ENCODE peak calls at places on chromosomes 13 and 19, in six cellular contexts. Y, J, T, P, B and H are unnamed samples.

GRCh38 chr19:46265217-46265828 is 31.5 kb upstream of the HIF3A start:
- DNase-seq in Y (no peak), J (peak; percentile 55), T (peak; percentile 55), P (peak; percentile 84), B (peak; percentile 71), H (peak; percentile 55)

GRCh38 chr19:17202249-17202648 is 12.9 kb upstream of the USE1 start:
- DNase-seq in Y (no peak), J (no peak), T (no peak), P (no peak), B (no peak), H (no peak)

GRCh38 chr19:18541258-18541991 is 1.9 kb downstream of the FKBP8 start:
- DNase-seq in Y (no peak), J (no peak), T (peak; percentile 9), P (no peak), B (no peak), H (peak; percentile 12)

GRCh38 chr13:33487575-33488243 is 202.2 kb upstream of the STARD13 start:
- DNase-seq in Y (no peak), J (no peak), T (no peak), P (peak; percentile 26), B (no peak), H (no peak)

GRCh38 chr13:99892866-99893504 is 78.6 kb downstream of the ZIC5 start:
- DNase-seq in Y (no peak), J (no peak), T (no peak), P (no peak), B (no peak), H (no peak)

GRCh38 chr13:27919299-27919933 is 384 bp upstream of the PDX1 start:
- DNase-seq in Y (no peak), J (no peak), T (no peak), P (no peak), B (no peak), H (no peak)

GRCh38 chr19:4368128-4368820 is 24.9 kb downstream of the MPND start:
- DNase-seq in Y (no peak), J (no peak), T (no peak), P (no peak), B (peak; percentile 49), H (no peak)

GRCh38 chr13:99085139-99085845 is 107.4 kb upstream of the DOCK9 start:
- DNase-seq in Y (no peak), J (no peak), T (peak; percentile 23), P (peak; percentile 37), B (peak; percentile 27), H (no peak)

GRCh38 chr19:6343462-6343861 is 10.1 kb upstream of the ACER1 start:
- DNase-seq in Y (no peak), J (no peak), T (no peak), P (no peak), B (no peak), H (no peak)

GRCh38 chr13:93318538-93318937 is 91.9 kb downstream of the GPC6 start:
- DNase-seq in Y (no peak), J (no peak), T (no peak), P (no peak), B (no peak), H (no peak)

GRCh38 chr13:99984134-99984462 is 2.5 kb downstream of the ZIC2 start:
- DNase-seq in Y (no peak), J (no peak), T (no peak), P (no peak), B (no peak), H (no peak)

GRCh38 chr19:44809856-44810554 is 1.1 kb downstream of the BCAM start:
- DNase-seq in Y (no peak), J (no peak), T (no peak), P (no peak), B (no peak), H (no peak)

GRCh38 chr13:28451482-28452217 is 43.3 kb downstream of the FLT1 start:
- DNase-seq in Y (no peak), J (no peak), T (no peak), P (no peak), B (no peak), H (no peak)

GRCh38 chr13:85091835-85092234 is 707.4 kb downstream of the SLITRK6 start:
- DNase-seq in Y (no peak), J (no peak), T (no peak), P (no peak), B (no peak), H (no peak)

GRCh38 chr13:20616059-20616797 is 49.3 kb downstream of the IFT88 start:
- DNase-seq in Y (peak; percentile 54), J (no peak), T (no peak), P (no peak), B (no peak), H (no peak)